ENCODE peak calls at places on chromosomes 11 and 22, in four cellular contexts. One of them, this sample, is unnamed.

GRCh38 chr11:117097567-117098268 is 510 bp downstream of the SIK3 start:
- DNase-seq in aorta: peak; percentile 86
- DNase-seq in mesendoderm: peak; percentile 61
- DNase-seq in MM.1S: peak; percentile 25
- DNase-seq in this sample: no peak

GRCh38 chr11:8988329-8989234 is 15.2 kb downstream of the NRIP3 start:
- DNase-seq in aorta: no peak
- DNase-seq in mesendoderm: peak; percentile 22
- DNase-seq in MM.1S: no peak
- DNase-seq in this sample: no peak

GRCh38 chr22:29638678-29639077 is 35.2 kb downstream of the NF2 start:
- DNase-seq in aorta: no peak
- DNase-seq in mesendoderm: no peak
- DNase-seq in MM.1S: no peak
- DNase-seq in this sample: no peak

GRCh38 chr11:108253176-108253575 is 30.3 kb downstream of the ATM start:
- DNase-seq in aorta: no peak
- DNase-seq in mesendoderm: peak; percentile 10
- DNase-seq in MM.1S: no peak
- DNase-seq in this sample: no peak

GRCh38 chr11:119701591-119702260 is 27.3 kb downstream of the NECTIN1 start:
- DNase-seq in aorta: no peak
- DNase-seq in mesendoderm: no peak
- DNase-seq in MM.1S: no peak
- DNase-seq in this sample: no peak

GRCh38 chr11:44315947-44316387 is 6.0 kb upstream of the ALX4 start:
- DNase-seq in aorta: no peak
- DNase-seq in mesendoderm: no peak
- DNase-seq in MM.1S: no peak
- DNase-seq in this sample: no peak

GRCh38 chr22:47194476-47195155 is 432.2 kb downstream of the TBC1D22A start:
- DNase-seq in aorta: peak; percentile 26
- DNase-seq in mesendoderm: no peak
- DNase-seq in MM.1S: no peak
- DNase-seq in this sample: no peak

GRCh38 chr11:119625206-119625988 is 103.6 kb downstream of the NECTIN1 start:
- DNase-seq in aorta: no peak
- DNase-seq in mesendoderm: no peak
- DNase-seq in MM.1S: no peak
- DNase-seq in this sample: no peak

GRCh38 chr11:67053896-67054850 is 2.5 kb upstream of the RHOD start:
- DNase-seq in aorta: peak; percentile 85
- DNase-seq in mesendoderm: peak; percentile 74
- DNase-seq in MM.1S: peak; percentile 43
- DNase-seq in this sample: no peak

GRCh38 chr22:19766235-19766505 is 5.6 kb downstream of the TBX1 start:
- DNase-seq in aorta: no peak
- DNase-seq in mesendoderm: no peak
- DNase-seq in MM.1S: no peak
- DNase-seq in this sample: no peak

GRCh38 chr22:31898406-31898805 is 45.9 kb upstream of the YWHAH start:
- DNase-seq in aorta: no peak
- DNase-seq in mesendoderm: no peak
- DNase-seq in MM.1S: no peak
- DNase-seq in this sample: no peak

GRCh38 chr11:33668951-33669596 is 31.6 kb downstream of the C11orf91 start:
- DNase-seq in aorta: no peak
- DNase-seq in mesendoderm: no peak
- DNase-seq in MM.1S: no peak
- DNase-seq in this sample: no peak

GRCh38 chr11:106012744-106013143 is 9.3 kb downstream of the MSANTD4 start:
- DNase-seq in aorta: no peak
- DNase-seq in mesendoderm: peak; percentile 28
- DNase-seq in MM.1S: no peak
- DNase-seq in this sample: no peak

GRCh38 chr11:38191101-38191500 is 1593.1 kb upstream of the RAG2 start:
- DNase-seq in aorta: no peak
- DNase-seq in mesendoderm: no peak
- DNase-seq in MM.1S: no peak
- DNase-seq in this sample: no peak

GRCh38 chr11:105862736-105863367 is 159.2 kb downstream of the MSANTD4 start:
- DNase-seq in aorta: no peak
- DNase-seq in mesendoderm: peak; percentile 57
- DNase-seq in MM.1S: peak; percentile 60
- DNase-seq in this sample: no peak

GRCh38 chr11:73566977-73567755 is 30.7 kb downstream of the FAM168A start:
- DNase-seq in aorta: no peak
- DNase-seq in mesendoderm: peak; percentile 51
- DNase-seq in MM.1S: no peak
- DNase-seq in this sample: no peak

GRCh38 chr22:36352775-36353507 is 34.8 kb downstream of the MYH9 start:
- DNase-seq in aorta: peak; percentile 96
- DNase-seq in mesendoderm: no peak
- DNase-seq in MM.1S: no peak
- DNase-seq in this sample: no peak

GRCh38 chr22:21939392-21940319 is 13.0 kb downstream of the PPM1F start:
- DNase-seq in aorta: no peak
- DNase-seq in mesendoderm: no peak
- DNase-seq in MM.1S: no peak
- DNase-seq in this sample: no peak

GRCh38 chr11:122264121-122264520 is 148.1 kb upstream of the BLID start:
- DNase-seq in aorta: no peak
- DNase-seq in mesendoderm: no peak
- DNase-seq in MM.1S: no peak
- DNase-seq in this sample: no peak

GRCh38 chr11:46597609-46598219 is 3.9 kb upstream of the AMBRA1 start:
- DNase-seq in aorta: no peak
- DNase-seq in mesendoderm: peak; percentile 18
- DNase-seq in MM.1S: no peak
- DNase-seq in this sample: no peak

GRCh38 chr11:72228229-72228843 is 3.8 kb downstream of the INPPL1 start:
- DNase-seq in aorta: peak; percentile 76
- DNase-seq in mesendoderm: no peak
- DNase-seq in MM.1S: no peak
- DNase-seq in this sample: no peak

GRCh38 chr11:64757549-64758329 is 2.0 kb downstream of the PYGM start:
- DNase-seq in aorta: peak; percentile 66
- DNase-seq in mesendoderm: no peak
- DNase-seq in MM.1S: no peak
- DNase-seq in this sample: peak; percentile 53

GRCh38 chr11:64759131-64759721 is 548 bp downstream of the PYGM start:
- DNase-seq in aorta: peak; percentile 77
- DNase-seq in mesendoderm: no peak
- DNase-seq in MM.1S: no peak
- DNase-seq in this sample: peak; percentile 62

GRCh38 chr11:64760759-64761417 is 1.1 kb upstream of the PYGM start:
- DNase-seq in aorta: peak; percentile 70
- DNase-seq in mesendoderm: no peak
- DNase-seq in MM.1S: no peak
- DNase-seq in this sample: no peak

GRCh38 chr11:64758330-64759079 is 1.3 kb downstream of the PYGM start:
- DNase-seq in aorta: peak; percentile 58
- DNase-seq in mesendoderm: no peak
- DNase-seq in MM.1S: no peak
- DNase-seq in this sample: no peak

DNA sequence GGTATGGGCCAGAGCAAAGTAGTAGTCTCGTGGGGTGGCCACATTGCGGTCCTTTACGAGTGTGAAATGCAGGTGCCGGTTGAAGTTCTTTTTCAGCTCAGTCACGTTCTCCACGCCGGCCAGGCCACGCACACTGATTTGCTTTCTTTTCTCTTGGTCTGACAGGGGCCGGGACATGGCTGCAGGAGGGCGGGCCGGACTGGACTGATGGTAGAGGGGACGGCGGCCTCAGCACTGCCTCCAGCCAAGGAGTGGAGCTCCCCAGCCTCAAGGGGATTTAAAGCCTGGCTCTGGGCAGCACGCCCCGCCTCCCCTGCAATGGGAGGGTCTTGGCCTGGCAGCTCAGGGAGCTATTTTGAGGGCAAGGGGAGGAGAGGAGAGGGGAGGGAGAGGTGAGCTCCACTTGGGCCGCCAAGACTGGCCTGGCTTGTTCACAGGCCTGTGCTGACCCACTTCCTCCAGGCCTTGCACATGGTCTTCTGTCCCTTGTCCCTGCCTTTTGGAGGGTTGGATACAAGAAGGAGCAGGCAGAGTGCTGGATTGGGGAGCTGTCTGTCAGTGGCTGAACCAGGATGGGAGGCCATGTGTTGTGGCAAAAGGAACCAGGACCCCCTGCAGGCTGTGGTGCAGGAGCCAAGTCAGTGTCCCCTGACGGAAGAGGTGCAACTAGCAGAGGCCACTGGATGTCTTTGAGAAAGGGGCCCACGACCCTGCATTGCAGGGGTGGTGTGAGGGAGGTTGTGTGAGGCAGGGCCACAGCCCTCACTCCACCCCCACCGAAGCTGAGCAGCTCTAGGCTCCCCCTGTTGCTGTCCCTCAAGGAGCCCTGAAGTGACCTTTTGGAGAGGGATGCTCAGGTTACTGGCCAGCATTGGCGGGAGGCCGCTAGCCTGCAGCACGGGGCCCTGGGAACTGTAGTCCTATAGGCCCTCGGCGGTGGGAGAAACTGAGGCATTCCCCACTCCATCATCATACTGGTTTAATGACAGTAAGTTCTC is at the start of gene PYGM:
- DNase-seq in aorta: peak; percentile 95
- DNase-seq in mesendoderm: peak; percentile 90
- DNase-seq in MM.1S: no peak
- DNase-seq in this sample: peak; percentile 56
- H3K4me1 ChIP-seq in aorta: peaks cover 1% of the 10 kb centered on the region
- H3K4me1 ChIP-seq in mesendoderm: peaks cover 4% of the 10 kb centered on the region
- H3K4me1 ChIP-seq in MM.1S: no peaks in the 10 kb centered on the region
- H3K4me1 ChIP-seq in this sample: peaks cover 17% of the 10 kb centered on the region

GRCh38 chr11:1105183-1105565 is 30.5 kb downstream of the MUC2 start:
- DNase-seq in aorta: peak; percentile 54
- DNase-seq in mesendoderm: no peak
- DNase-seq in MM.1S: no peak
- DNase-seq in this sample: no peak
- H3K4me1 ChIP-seq in aorta: no peaks in the 10 kb centered on the region
- H3K4me1 ChIP-seq in mesendoderm: no peaks in the 10 kb centered on the region
- H3K4me1 ChIP-seq in MM.1S: no peaks in the 10 kb centered on the region
- H3K4me1 ChIP-seq in this sample: no peaks in the 10 kb centered on the region

GRCh38 chr11:10648896-10649295 is 44.7 kb downstream of the IRAG1 start:
- DNase-seq in aorta: no peak
- DNase-seq in mesendoderm: no peak
- DNase-seq in MM.1S: no peak
- DNase-seq in this sample: no peak

GRCh38 chr11:10650166-10650565 is 43.4 kb downstream of the IRAG1 start:
- DNase-seq in aorta: no peak
- DNase-seq in mesendoderm: no peak
- DNase-seq in MM.1S: no peak
- DNase-seq in this sample: no peak

GRCh38 chr11:10646005-10646404 is 47.5 kb downstream of the IRAG1 start:
- DNase-seq in aorta: no peak
- DNase-seq in mesendoderm: no peak
- DNase-seq in MM.1S: no peak
- DNase-seq in this sample: no peak

GRCh38 chr11:10645212-10645795 is 48.3 kb downstream of the IRAG1 start:
- DNase-seq in aorta: no peak
- DNase-seq in mesendoderm: no peak
- DNase-seq in MM.1S: no peak
- DNase-seq in this sample: no peak

GRCh38 chr11:10646956-10647355 is 46.6 kb downstream of the IRAG1 start:
- DNase-seq in aorta: no peak
- DNase-seq in mesendoderm: no peak
- DNase-seq in MM.1S: no peak
- DNase-seq in this sample: no peak
- H3K4me1 ChIP-seq in aorta: peaks cover 6% of the 10 kb centered on the region
- H3K4me1 ChIP-seq in mesendoderm: no peaks in the 10 kb centered on the region
- H3K4me1 ChIP-seq in MM.1S: peaks cover 12% of the 10 kb centered on the region
- H3K4me1 ChIP-seq in this sample: peaks cover 8% of the 10 kb centered on the region

DNA sequence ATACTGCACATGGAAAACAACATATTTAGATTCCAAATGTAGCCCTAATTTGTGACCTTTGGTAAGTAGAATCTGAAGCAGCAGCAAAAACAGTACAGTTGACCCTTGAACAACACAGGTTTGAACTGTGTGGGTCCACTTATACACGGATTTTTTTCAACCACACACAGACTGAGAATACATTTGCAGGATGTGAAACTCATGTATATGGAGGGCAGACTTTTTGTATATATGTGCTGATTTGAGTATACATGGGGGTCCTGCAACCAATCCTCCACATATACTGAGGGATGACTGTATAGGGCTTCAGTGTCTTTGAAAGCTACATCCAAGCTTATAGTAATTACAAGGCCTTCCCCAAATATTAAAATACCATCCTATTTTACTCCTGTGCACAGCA is 120.5 kb downstream of the MPPED2 start:
- DNase-seq in aorta: no peak
- DNase-seq in mesendoderm: no peak
- DNase-seq in MM.1S: no peak
- DNase-seq in this sample: no peak
- H3K4me1 ChIP-seq in aorta: peaks cover 9% of the 10 kb centered on the region
- H3K4me1 ChIP-seq in mesendoderm: no peaks in the 10 kb centered on the region
- H3K4me1 ChIP-seq in MM.1S: no peaks in the 10 kb centered on the region
- H3K4me1 ChIP-seq in this sample: no peaks in the 10 kb centered on the region

GRCh38 chr11:75338516-75339218 is 12.8 kb downstream of the ARRB1 start:
- DNase-seq in aorta: no peak
- DNase-seq in mesendoderm: no peak
- DNase-seq in MM.1S: no peak
- DNase-seq in this sample: no peak

GRCh38 chr11:75339685-75340409 is 11.6 kb downstream of the ARRB1 start:
- DNase-seq in aorta: no peak
- DNase-seq in mesendoderm: peak; percentile 69
- DNase-seq in MM.1S: no peak
- DNase-seq in this sample: no peak

GRCh38 chr11:75334976-75335375 is 16.5 kb downstream of the ARRB1 start:
- DNase-seq in aorta: no peak
- DNase-seq in mesendoderm: peak; percentile 92
- DNase-seq in MM.1S: no peak
- DNase-seq in this sample: no peak

GRCh38 chr11:75334402-75334891 is 17.0 kb downstream of the ARRB1 start:
- DNase-seq in aorta: no peak
- DNase-seq in mesendoderm: peak; percentile 67
- DNase-seq in MM.1S: no peak
- DNase-seq in this sample: no peak

DNA sequence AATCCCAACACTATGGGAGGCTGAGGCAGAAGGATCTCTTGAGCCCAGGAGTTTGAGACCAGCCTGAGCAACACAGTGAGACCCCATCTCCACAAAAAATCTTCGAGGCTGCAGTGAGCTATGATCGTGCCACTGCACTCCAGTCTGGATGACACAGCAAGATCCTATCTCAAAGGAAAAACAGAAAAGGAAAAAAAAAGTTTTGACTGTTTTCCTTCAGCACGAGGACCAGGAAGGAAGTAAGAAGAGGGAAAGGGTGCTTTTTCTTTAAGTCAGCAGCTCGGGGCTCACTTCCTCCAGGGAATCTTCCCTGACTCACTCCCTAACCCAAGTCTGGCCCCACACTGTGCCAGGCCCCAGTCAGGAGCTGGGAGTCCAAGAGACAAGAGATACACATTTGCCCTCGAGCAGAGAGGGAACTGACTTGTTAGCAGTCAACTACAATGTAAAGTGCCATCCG is 14.2 kb downstream of the ARRB1 start:
- DNase-seq in aorta: no peak
- DNase-seq in mesendoderm: no peak
- DNase-seq in MM.1S: no peak
- DNase-seq in this sample: no peak
- H3K4me1 ChIP-seq in aorta: no peaks in the 10 kb centered on the region
- H3K4me1 ChIP-seq in mesendoderm: peaks cover 42% of the 10 kb centered on the region
- H3K4me1 ChIP-seq in MM.1S: no peaks in the 10 kb centered on the region
- H3K4me1 ChIP-seq in this sample: peaks cover 4% of the 10 kb centered on the region

GRCh38 chr11:126392638-126393023 is 37.1 kb downstream of the ST3GAL4 start:
- DNase-seq in aorta: no peak
- DNase-seq in mesendoderm: no peak
- DNase-seq in MM.1S: no peak
- DNase-seq in this sample: no peak
- H3K4me1 ChIP-seq in aorta: no peaks in the 10 kb centered on the region
- H3K4me1 ChIP-seq in mesendoderm: no peaks in the 10 kb centered on the region
- H3K4me1 ChIP-seq in MM.1S: no peaks in the 10 kb centered on the region
- H3K4me1 ChIP-seq in this sample: peaks cover 42% of the 10 kb centered on the region